ENCODE peak calls at places on chromosomes 2 and 18, in seven cellular contexts. Z, N, O, R, V, C and T are unnamed samples.

GRCh38 chr18:75681538-75682115 is 254.1 kb upstream of the SMIM21 start:
- DNase-seq in Z (no peak), N (no peak), O (no peak), R (no peak), V (no peak), C (no peak), T (no peak)

GRCh38 chr2:229713371-229714079 is 830 bp downstream of the DNER start:
- DNase-seq in Z (peak; percentile 59), N (peak; percentile 6), O (peak; percentile 84), R (peak; percentile 70), V (peak; percentile 51), C (no peak), T (no peak)

GRCh38 chr2:196990092-196990491 is 63.6 kb upstream of the PGAP1 start:
- DNase-seq in Z (no peak), N (no peak), O (no peak), R (no peak), V (no peak), C (no peak), T (no peak)

GRCh38 chr2:163717993-163718680 is 17.7 kb downstream of the FIGN start:
- DNase-seq in Z (no peak), N (peak; percentile 29), O (no peak), R (no peak), V (peak; percentile 18), C (no peak), T (no peak)

GRCh38 chr2:36635194-36635593 is 37.2 kb upstream of the FEZ2 start:
- DNase-seq in Z (no peak), N (no peak), O (no peak), R (no peak), V (no peak), C (no peak), T (no peak)

GRCh38 chr2:61543062-61543461 is 4.9 kb upstream of the XPO1 start:
- DNase-seq in Z (no peak), N (no peak), O (no peak), R (no peak), V (no peak), C (no peak), T (no peak)

GRCh38 chr2:25079050-25079635 is 37.3 kb downstream of the EFR3B start:
- DNase-seq in Z (no peak), N (no peak), O (no peak), R (no peak), V (no peak), C (no peak), T (no peak)

GRCh38 chr2:68932392-68932791 is 20.3 kb downstream of the GKN2 start:
- DNase-seq in Z (no peak), N (no peak), O (no peak), R (no peak), V (peak; percentile 14), C (no peak), T (no peak)

GRCh38 chr2:205792908-205793307 is 110.6 kb downstream of the NRP2 start:
- DNase-seq in Z (no peak), N (no peak), O (no peak), R (no peak), V (no peak), C (peak; percentile 58), T (peak; percentile 75)

GRCh38 chr2:191691016-191691725 is 13.2 kb downstream of the NABP1 start:
- DNase-seq in Z (no peak), N (peak; percentile 83), O (no peak), R (no peak), V (peak; percentile 82), C (peak; percentile 87), T (peak; percentile 87)

GRCh38 chr2:235468978-235469694 is 24.7 kb upstream of the AGAP1 start:
- DNase-seq in Z (peak; percentile 8), N (peak; percentile 87), O (no peak), R (no peak), V (peak; percentile 58), C (peak; percentile 94), T (peak; percentile 4)

GRCh38 chr2:32627441-32627900 is 379 bp upstream of the TTC27 start:
- DNase-seq in Z (peak; percentile 29), N (peak; percentile 62), O (no peak), R (peak; percentile 78), V (peak; percentile 73), C (peak; percentile 34), T (peak; percentile 40)

GRCh38 chr2:96404446-96405373 is 69.1 kb downstream of the NCAPH start:
- DNase-seq in Z (no peak), N (no peak), O (no peak), R (no peak), V (no peak), C (no peak), T (no peak)

GRCh38 chr18:50172367-50172766 is 22.6 kb downstream of the MYO5B start:
- DNase-seq in Z (no peak), N (no peak), O (no peak), R (no peak), V (no peak), C (no peak), T (no peak)

GRCh38 chr2:84375020-84375419 is 84.1 kb downstream of the SUCLG1 start:
- DNase-seq in Z (no peak), N (no peak), O (no peak), R (no peak), V (no peak), C (no peak), T (no peak)

GRCh38 chr2:239846789-239847676 is 178.1 kb downstream of the NDUFA10 start:
- DNase-seq in Z (no peak), N (no peak), O (no peak), R (no peak), V (no peak), C (no peak), T (no peak)

GRCh38 chr2:160306985-160307384 is 106.9 kb upstream of the ITGB6 start:
- DNase-seq in Z (no peak), N (peak; percentile 69), O (no peak), R (no peak), V (no peak), C (peak; percentile 92), T (no peak)

GRCh38 chr18:42163316-42163715 is 208.3 kb downstream of the PIK3C3 start:
- DNase-seq in Z (no peak), N (no peak), O (no peak), R (no peak), V (no peak), C (no peak), T (no peak)

GRCh38 chr18:57943723-57944122 is 100.3 kb upstream of the NEDD4L start:
- DNase-seq in Z (no peak), N (peak; percentile 6), O (no peak), R (no peak), V (no peak), C (peak; percentile 86), T (no peak)

GRCh38 chr2:69138793-69139510 is 126.0 kb downstream of the ANTXR1 start:
- DNase-seq in Z (no peak), N (peak; percentile 75), O (no peak), R (no peak), V (peak; percentile 61), C (peak; percentile 88), T (peak; percentile 48)

GRCh38 chr2:71505086-71505769 is 51.9 kb downstream of the DYSF start:
- DNase-seq in Z (no peak), N (no peak), O (no peak), R (no peak), V (no peak), C (no peak), T (no peak)

GRCh38 chr2:23611839-23612238 is 226.9 kb downstream of the KLHL29 start:
- DNase-seq in Z (no peak), N (no peak), O (no peak), R (no peak), V (no peak), C (no peak), T (no peak)

GRCh38 chr2:240611601-240612210 is 13.6 kb upstream of the GPR35 start:
- DNase-seq in Z (no peak), N (no peak), O (no peak), R (no peak), V (no peak), C (no peak), T (no peak)

GRCh38 chr2:74671479-74671878 is 17.4 kb downstream of the SEMA4F start:
- DNase-seq in Z (no peak), N (peak; percentile 26), O (no peak), R (no peak), V (no peak), C (peak; percentile 74), T (no peak)

GRCh38 chr2:65420712-65421431 is 11.5 kb downstream of the SPRED2 start:
- DNase-seq in Z (no peak), N (peak; percentile 87), O (no peak), R (no peak), V (peak; percentile 81), C (peak; percentile 80), T (no peak)

GRCh38 chr18:63237911-63238710 is 81.5 kb downstream of the BCL2 start:
- DNase-seq in Z (peak; percentile 75), N (peak; percentile 86), O (no peak), R (peak; percentile 61), V (peak; percentile 88), C (peak; percentile 85), T (peak; percentile 90)

GRCh38 chr18:63240541-63241316 is 78.8 kb downstream of the BCL2 start:
- DNase-seq in Z (no peak), N (no peak), O (no peak), R (no peak), V (no peak), C (no peak), T (peak; percentile 82)

GRCh38 chr18:63237486-63237885 is 82.1 kb downstream of the BCL2 start:
- DNase-seq in Z (peak; percentile 20), N (no peak), O (no peak), R (no peak), V (peak; percentile 16), C (no peak), T (peak; percentile 95)

GRCh38 chr18:63236990-63237389 is 82.6 kb downstream of the BCL2 start:
- DNase-seq in Z (no peak), N (no peak), O (no peak), R (no peak), V (no peak), C (no peak), T (no peak)

GRCh38 chr18:63238711-63239110 is 80.9 kb downstream of the BCL2 start:
- DNase-seq in Z (peak; percentile 17), N (no peak), O (peak; percentile 54), R (peak; percentile 40), V (peak; percentile 27), C (no peak), T (peak; percentile 78)
- H2BK120ac ChIP-seq in Z (no peak overlapping the region), N (peak overlapping the region; percentile 21), O (no peak overlapping the region), R (no peak overlapping the region), V (no peak overlapping the region), C (peak overlapping the region; percentile 76), T (peak overlapping the region; percentile 11)

GRCh38 chr2:138029238-138029637 is 65.0 kb downstream of the HNMT start:
- DNase-seq in Z (no peak), N (no peak), O (no peak), R (no peak), V (no peak), C (peak; percentile 3), T (no peak)
- H2BK120ac ChIP-seq in Z (no peak overlapping the region), N (no peak overlapping the region), O (no peak overlapping the region), R (no peak overlapping the region), V (no peak overlapping the region), C (no peak overlapping the region), T (no peak overlapping the region)

DNA sequence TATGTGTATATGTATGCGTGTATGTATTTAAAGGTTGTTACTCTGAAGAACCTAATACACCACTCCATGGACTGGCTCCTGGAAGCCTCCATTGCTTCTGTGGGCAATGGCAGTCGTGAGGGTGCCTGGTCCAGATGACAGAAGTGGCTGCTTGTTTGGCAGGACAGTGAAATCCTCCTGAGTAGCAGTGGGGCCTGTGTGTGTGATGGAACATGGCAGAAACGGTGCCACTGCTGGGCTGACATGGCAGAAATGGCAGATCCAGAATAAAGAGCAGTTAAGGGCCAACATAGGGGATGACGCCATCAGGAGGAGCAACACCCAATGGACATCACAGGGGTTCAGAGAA is 6.1 kb upstream of the CPLX4 start:
- DNase-seq in Z (no peak), N (no peak), O (no peak), R (no peak), V (no peak), C (no peak), T (no peak)
- H2BK120ac ChIP-seq in Z (no peak overlapping the region), N (no peak overlapping the region), O (no peak overlapping the region), R (no peak overlapping the region), V (no peak overlapping the region), C (no peak overlapping the region), T (no peak overlapping the region)

GRCh38 chr2:207830778-207831549 is 61.3 kb upstream of the FZD5 start:
- DNase-seq in Z (no peak), N (no peak), O (no peak), R (no peak), V (no peak), C (no peak), T (no peak)
- H2BK120ac ChIP-seq in Z (no peak overlapping the region), N (no peak overlapping the region), O (no peak overlapping the region), R (no peak overlapping the region), V (no peak overlapping the region), C (no peak overlapping the region), T (no peak overlapping the region)